ENCODE peak calls at places on chromosomes 1 and 21, in four cellular contexts. H is ecto neural progenitor cell, X is Daoy, J is iPS DF 19.7. E is an unnamed sample.

GRCh38 chr1:92909321-92909720 is 51.9 kb downstream of the DIPK1A start:
- DNase-seq in H (no peak), X (peak), J (no peak), E (no peak)

GRCh38 chr1:10686404-10687040 is 109.9 kb downstream of the CASZ1 start:
- DNase-seq in H (no peak), X (peak), J (no peak), E (no peak)

GRCh38 chr1:31980835-31981782 is 32.6 kb upstream of the KHDRBS1 start:
- DNase-seq in H (no peak), X (no peak), J (no peak), E (no peak)

GRCh38 chr1:235933017-235933416 is 66.3 kb upstream of the LYST start:
- DNase-seq in H (no peak), X (no peak), J (no peak), E (no peak)

GRCh38 chr1:106768501-106768900 is 288.0 kb upstream of the PRMT6 start:
- DNase-seq in H (no peak), X (no peak), J (no peak), E (no peak)

GRCh38 chr1:2547210-2548067 is 8.7 kb upstream of the TNFRSF14 start:
- DNase-seq in H (no peak), X (no peak), J (no peak), E (no peak)

GRCh38 chr1:175132456-175132855 is 60.1 kb downstream of the KIAA0040 start:
- DNase-seq in H (no peak), X (no peak), J (no peak), E (no peak)

GRCh38 chr1:37274896-37275631 is 199.3 kb upstream of the ZC3H12A start:
- DNase-seq in H (no peak), X (no peak), J (no peak), E (no peak)

GRCh38 chr1:84360303-84360702 is 38.0 kb upstream of the DNASE2B start:
- DNase-seq in H (no peak), X (no peak), J (no peak), E (no peak)

GRCh38 chr21:44530903-44531605 is 8.9 kb downstream of the KRTAP10-1 start:
- DNase-seq in H (no peak), X (no peak), J (no peak), E (no peak)